ENCODE peak calls at places on chromosomes 5 and 9, in four cellular contexts. F is NCI-H510A, Z is left colon, X is NCI-H2081. Y is an unnamed sample.

GRCh38 chr9:131733601-131734061 is 6.2 kb downstream of the RAPGEF1 start:
- DNase-seq in F (no peak), Z (peak), X (no peak), Y (no peak)

GRCh38 chr9:108119530-108120113 is 630.1 kb upstream of the KLF4 start:
- DNase-seq in F (no peak), Z (no peak), X (no peak), Y (no peak)

GRCh38 chr5:142821733-142822487 is 51.7 kb downstream of the ARHGAP26 start:
- DNase-seq in F (no peak), Z (no peak), X (no peak), Y (no peak)

GRCh38 chr5:91011029-91011428 is 372.1 kb downstream of the ARRDC3 start:
- DNase-seq in F (no peak), Z (no peak), X (no peak), Y (no peak)

GRCh38 chr5:68215888-68216736 is 556 bp downstream of the PIK3R1 start:
- DNase-seq in F (peak), Z (peak), X (peak), Y (no peak)

GRCh38 chr9:1458503-1458902 is 408.3 kb downstream of the DMRT2 start:
- DNase-seq in F (peak), Z (no peak), X (no peak), Y (no peak)

GRCh38 chr9:98930792-98931191 is 12.9 kb upstream of the COL15A1 start:
- DNase-seq in F (no peak), Z (no peak), X (no peak), Y (no peak)

GRCh38 chr5:122354293-122354692 is 42.3 kb downstream of the SNCAIP start:
- DNase-seq in F (no peak), Z (no peak), X (no peak), Y (no peak)

GRCh38 chr5:123874600-123875201 is 362.7 kb downstream of the CSNK1G3 start:
- DNase-seq in F (no peak), Z (no peak), X (peak), Y (no peak)

GRCh38 chr9:127114606-127115005 is 7.8 kb downstream of the ANGPTL2 start:
- DNase-seq in F (no peak), Z (no peak), X (no peak), Y (no peak)

GRCh38 chr5:160199410-160199911 is 29.8 kb upstream of the FABP6 start:
- DNase-seq in F (peak), Z (peak), X (peak), Y (peak)

GRCh38 chr9:120919639-120920494 is 6.7 kb downstream of the TRAF1 start:
- DNase-seq in F (no peak), Z (no peak), X (no peak), Y (no peak)

GRCh38 chr9:133683494-133684460 is 47.6 kb downstream of the DBH start:
- DNase-seq in F (no peak), Z (peak), X (no peak), Y (no peak)

GRCh38 chr9:8542537-8542936 is 743.0 kb upstream of the DMAC1 start:
- DNase-seq in F (no peak), Z (no peak), X (no peak), Y (no peak)

GRCh38 chr9:35611230-35611797 is 6.3 kb downstream of the TESK1 start:
- DNase-seq in F (no peak), Z (peak), X (peak), Y (no peak)

GRCh38 chr5:31452314-31452713 is 79.6 kb downstream of the DROSHA start:
- DNase-seq in F (no peak), Z (no peak), X (no peak), Y (no peak)

GRCh38 chr5:123129811-123130210 is 40.8 kb downstream of the PRDM6 start:
- DNase-seq in F (no peak), Z (no peak), X (no peak), Y (no peak)

GRCh38 chr9:121269888-121270254 is 1.9 kb downstream of the GSN start:
- DNase-seq in F (no peak), Z (no peak), X (no peak), Y (no peak)

GRCh38 chr5:136018814-136019777 is 9.7 kb upstream of the TGFBI start:
- DNase-seq in F (no peak), Z (no peak), X (no peak), Y (no peak)

GRCh38 chr5:141958113-141958512 is at the start of gene PCDH12:
- DNase-seq in F (peak), Z (no peak), X (peak), Y (no peak)

GRCh38 chr5:132066871-132067270 is 6.4 kb downstream of the IL3 start:
- DNase-seq in F (no peak), Z (no peak), X (no peak), Y (no peak)

GRCh38 chr5:178234753-178235599 is 2.4 kb upstream of the PHYKPL start:
- DNase-seq in F (no peak), Z (peak), X (peak), Y (peak)

GRCh38 chr9:35570709-35571108 is 34.4 kb upstream of the TESK1 start:
- DNase-seq in F (no peak), Z (no peak), X (no peak), Y (no peak)

GRCh38 chr5:1222147-1222546 is 3.0 kb upstream of the SLC6A18 start:
- DNase-seq in F (no peak), Z (no peak), X (no peak), Y (no peak)

GRCh38 chr9:110476251-110476650 is 103.3 kb downstream of the SVEP1 start:
- DNase-seq in F (no peak), Z (no peak), X (no peak), Y (no peak)

GRCh38 chr5:94670726-94671125 is 52.3 kb downstream of the SLF1 start:
- DNase-seq in F (no peak), Z (no peak), X (no peak), Y (no peak)

GRCh38 chr9:121498487-121499176 is 1.0 kb downstream of the GGTA1 start:
- DNase-seq in F (no peak), Z (peak), X (no peak), Y (no peak)

GRCh38 chr5:78920604-78921003 is 64.5 kb downstream of the ARSB start:
- DNase-seq in F (no peak), Z (no peak), X (no peak), Y (no peak)

GRCh38 chr9:104093162-104093561 is 947 bp upstream of the SMC2 start:
- DNase-seq in F (no peak), Z (peak), X (no peak), Y (no peak)

GRCh38 chr5:157464518-157465171 is 4.6 kb downstream of the NIPAL4 start:
- DNase-seq in F (no peak), Z (peak), X (no peak), Y (no peak)

GRCh38 chr5:159819671-159820411 is 96.4 kb upstream of the ADRA1B start:
- DNase-seq in F (no peak), Z (peak), X (no peak), Y (no peak)

GRCh38 chr9:134296301-134297081 is 29.8 kb upstream of the RXRA start:
- DNase-seq in F (no peak), Z (no peak), X (no peak), Y (no peak)

GRCh38 chr9:93908591-93909241 is 46.4 kb downstream of the BARX1 start:
- DNase-seq in F (peak), Z (no peak), X (peak), Y (no peak)

Y was measured in D721Med.